ENCODE peak calls at places on chromosome 10, in six cellular contexts. U is left ventricle myocardium superior, B is iris pigment epithelial cell, N is fibroblast of lung, X is midbrain, Y is SW480. S is an unnamed sample.

GRCh38 chr10:96290368-96291133 is 13.7 kb upstream of the DNTT start:
- DNase-seq in X (no peak), B (no peak), Y (no peak), N (no peak), U (no peak), S (no peak)

GRCh38 chr10:122199070-122199469 is 72.0 kb upstream of the BTBD16 start:
- DNase-seq in U (peak; percentile 81), X (no peak), Y (no peak), N (no peak), B (no peak), S (no peak)

GRCh38 chr10:84766923-84767322 is 438.5 kb downstream of the CCSER2 start:
- DNase-seq in Y (no peak), U (no peak), X (no peak), B (no peak), N (no peak), S (no peak)

GRCh38 chr10:24897326-24897926 is 55.0 kb downstream of the PRTFDC1 start:
- DNase-seq in N (peak; percentile 82), Y (peak; percentile 28), X (no peak), B (peak; percentile 76), U (no peak), S (no peak)

GRCh38 chr10:123613346-123613850 is 52.8 kb upstream of the GPR26 start:
- DNase-seq in U (no peak), X (no peak), N (no peak), B (no peak), Y (no peak), S (no peak)

GRCh38 chr10:129964611-129965417 is 740 bp upstream of the EBF3 start:
- DNase-seq in N (no peak), Y (no peak), X (no peak), U (peak; percentile 52), B (no peak), S (no peak)

GRCh38 chr10:78405781-78406180 is 372.1 kb downstream of the RPS24 start:
- DNase-seq in U (no peak), Y (no peak), X (peak; percentile 12), N (no peak), B (no peak), S (no peak)

GRCh38 chr10:50740351-50740688 is 584 bp downstream of the ASAH2B start:
- DNase-seq in B (peak; percentile 81), X (no peak), U (no peak), N (peak; percentile 80), Y (peak; percentile 65), S (no peak)

GRCh38 chr10:120600871-120601644 is 144.0 kb downstream of the PLPP4 start:
- DNase-seq in N (peak; percentile 53), X (peak; percentile 6), U (no peak), Y (peak; percentile 13), B (peak; percentile 26), S (no peak)

GRCh38 chr10:120131183-120131582 is 238.7 kb downstream of the SEC23IP start:
- DNase-seq in U (no peak), X (peak; percentile 27), B (peak; percentile 23), N (peak; percentile 18), Y (peak; percentile 10), S (no peak)

GRCh38 chr10:3502606-3503005 is 282.4 kb downstream of the KLF6 start:
- DNase-seq in Y (no peak), B (no peak), U (no peak), N (no peak), X (no peak), S (no peak)